ENCODE peak calls at places on chromosomes 6 and 20, in seven cellular contexts. W, C, S, N, I, D and E are unnamed samples.
A peak's percentile ranks its signal among the peaks of the same experiment; 100 is the strongest.

GRCh38 chr20:2806351-2806701 is 5.9 kb upstream of the CPXM1 start:
- DNase-seq in W (no peak), N (no peak), I (no peak), D (no peak), S (no peak), C (no peak), E (no peak)

GRCh38 chr20:57619053-57619831 is 984 bp downstream of the ZBP1 start:
- DNase-seq in C (peak; percentile 84), I (no peak), S (peak; percentile 96), D (peak; percentile 60), N (no peak), W (peak; percentile 26), E (no peak)

GRCh38 chr6:157823523-157824370 is 701 bp downstream of the SNX9 start:
- DNase-seq in D (peak; percentile 65), S (peak; percentile 88), I (peak; percentile 92), C (peak; percentile 35), N (peak; percentile 62), W (peak; percentile 66), E (peak; percentile 60)

GRCh38 chr6:81909981-81910910 is 157.8 kb upstream of the TENT5A start:
- DNase-seq in I (no peak), C (no peak), N (no peak), S (no peak), D (no peak), W (no peak), E (no peak)

GRCh38 chr6:22248513-22249308 is 48.1 kb downstream of the PRL start:
- DNase-seq in W (no peak), D (no peak), C (no peak), S (no peak), N (no peak), I (peak; percentile 28), E (no peak)

GRCh38 chr6:87200469-87201174 is 45.3 kb downstream of the ZNF292 start:
- DNase-seq in I (no peak), N (no peak), D (no peak), S (no peak), C (no peak), W (no peak), E (no peak)

GRCh38 chr6:30037182-30037788 is 23.8 kb upstream of the POLR1H start:
- DNase-seq in C (no peak), W (no peak), D (no peak), N (no peak), I (peak; percentile 13), S (no peak), E (no peak)

GRCh38 chr6:154683756-154684523 is 49.3 kb upstream of the SCAF8 start:
- DNase-seq in I (peak; percentile 78), N (no peak), W (no peak), S (no peak), D (no peak), C (no peak), E (no peak)

GRCh38 chr6:119467478-119468081 is 118.0 kb upstream of the MAN1A1 start:
- DNase-seq in C (no peak), D (no peak), W (no peak), I (no peak), N (no peak), S (no peak), E (no peak)

GRCh38 chr6:92559002-92559401 is 860.4 kb downstream of the EPHA7 start:
- DNase-seq in D (no peak), I (no peak), C (no peak), N (no peak), S (no peak), W (no peak), E (no peak)

GRCh38 chr20:23231561-23232218 is 118.9 kb upstream of the NXT1 start:
- DNase-seq in D (no peak), N (no peak), C (no peak), I (peak; percentile 27), S (no peak), W (peak; percentile 30), E (no peak)

GRCh38 chr20:20505554-20505953 is 137.7 kb downstream of the INSM1 start:
- DNase-seq in I (no peak), C (no peak), W (no peak), D (no peak), N (no peak), S (no peak), E (no peak)

GRCh38 chr20:5146302-5146653 is 19.5 kb downstream of the CDS2 start:
- DNase-seq in I (no peak), S (no peak), D (no peak), C (no peak), W (no peak), N (no peak), E (no peak)

GRCh38 chr6:117265425-117266266 is at the start of gene VGLL2:
- DNase-seq in N (no peak), C (no peak), W (peak; percentile 79), I (peak; percentile 12), S (peak; percentile 71), D (no peak), E (no peak)

GRCh38 chr6:109690373-109690739 is 646 bp downstream of the AK9 start:
- DNase-seq in D (peak; percentile 76), W (peak; percentile 88), C (peak; percentile 86), I (no peak), S (peak; percentile 94), N (no peak), E (no peak)

GRCh38 chr20:34948030-34948429 is 7.6 kb downstream of the GSS start:
- DNase-seq in D (no peak), W (no peak), C (no peak), I (no peak), S (no peak), N (no peak), E (no peak)

GRCh38 chr20:37627060-37627766 is 66.6 kb upstream of the CTNNBL1 start:
- DNase-seq in C (no peak), I (peak; percentile 52), N (peak; percentile 8), S (no peak), W (peak; percentile 77), D (no peak), E (no peak)

GRCh38 chr6:135748189-135748588 is 103.3 kb upstream of the PDE7B start:
- DNase-seq in D (no peak), C (no peak), I (no peak), W (no peak), N (no peak), S (no peak), E (no peak)

GRCh38 chr20:53948383-53949318 is 121.7 kb downstream of the BCAS1 start:
- DNase-seq in I (no peak), W (peak; percentile 31), S (no peak), C (no peak), D (no peak), N (no peak), E (no peak)

DNA sequence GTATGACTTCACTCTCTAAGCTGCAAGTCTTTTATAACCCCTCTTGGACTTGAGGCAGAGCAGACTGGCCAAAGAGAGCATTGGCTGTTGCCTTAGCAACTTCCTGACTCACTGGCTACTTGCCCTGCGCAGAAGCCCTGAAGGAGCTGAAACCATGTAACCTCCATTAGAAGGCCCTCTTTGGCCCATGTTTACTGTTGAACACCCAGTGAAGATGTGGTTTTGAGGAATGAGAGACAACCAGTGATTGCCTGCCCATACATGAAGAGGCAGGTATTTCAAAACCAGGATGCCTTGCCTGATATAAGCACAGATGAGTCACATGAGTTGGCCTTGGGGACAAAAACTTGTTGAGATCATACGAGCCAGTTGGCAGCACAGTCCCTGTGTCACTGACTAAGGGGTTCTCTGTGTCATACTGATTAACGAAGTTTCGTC is 182.5 kb downstream of the EDN1 start:
- DNase-seq in D (no peak), N (no peak), C (peak; percentile 61), S (no peak), W (no peak), I (no peak), E (no peak)
- H3K27ac ChIP-seq in D (no peak overlapping the region), N (no peak overlapping the region), C (no peak overlapping the region), S (no peak overlapping the region), W (no peak overlapping the region), I (no peak overlapping the region), E (no peak overlapping the region)

DNA sequence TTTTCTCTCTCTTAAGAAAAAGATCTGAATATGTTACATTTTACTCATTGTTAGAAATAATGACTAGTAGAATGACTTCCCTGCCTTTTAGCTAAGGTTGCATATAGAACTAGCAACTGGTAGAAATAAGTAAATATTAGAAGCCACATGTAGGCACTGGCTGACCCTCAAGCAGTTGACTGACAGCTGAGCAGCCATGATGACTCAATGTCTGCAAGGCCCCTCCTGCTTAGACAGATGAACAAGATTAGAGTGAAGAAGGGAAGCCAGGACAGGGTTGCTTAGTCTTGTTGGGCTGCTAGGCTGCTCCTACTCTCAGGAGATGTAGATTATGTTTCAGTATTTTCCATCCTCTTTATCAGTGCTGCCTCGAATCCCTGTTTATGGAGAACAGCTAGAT is 6.5 kb downstream of the MEP1A start:
- DNase-seq in I (no peak), D (no peak), S (no peak), W (no peak), C (no peak), N (no peak), E (no peak)
- TF ChIP-seq POLR2AphosphoS5 in I (no peak), D (no peak), S (no peak), W (no peak), C (no peak), N (no peak), E (no peak)

GRCh38 chr6:100455230-100456124 is 9.2 kb downstream of the SIM1 start:
- DNase-seq in S (no peak), I (no peak), W (peak; percentile 69), N (no peak), D (no peak), C (no peak), E (no peak)
- H3K9me3 ChIP-seq in S (no peaks in the 10 kb centered on the region), I (no peaks in the 10 kb centered on the region), W (no peaks in the 10 kb centered on the region), N (no peaks in the 10 kb centered on the region), D (no peaks in the 10 kb centered on the region), C (no peaks in the 10 kb centered on the region), E (no peaks in the 10 kb centered on the region)

GRCh38 chr6:159976844-159977241 is 8.0 kb downstream of the IGF2R start:
- DNase-seq in S (no peak), W (no peak), I (no peak), N (no peak), C (no peak), D (no peak), E (no peak)

GRCh38 chr6:159974932-159975331 is 6.0 kb downstream of the IGF2R start:
- DNase-seq in W (no peak), C (no peak), N (no peak), I (no peak), D (no peak), S (peak; percentile 56), E (no peak)

GRCh38 chr6:159979136-159979874 is 10.4 kb downstream of the IGF2R start:
- DNase-seq in N (no peak), W (no peak), C (peak; percentile 82), S (peak; percentile 78), I (peak; percentile 46), D (peak; percentile 37), E (no peak)

GRCh38 chr6:159978291-159979135 is 9.6 kb downstream of the IGF2R start:
- DNase-seq in C (peak; percentile 47), D (no peak), I (no peak), N (no peak), W (no peak), S (no peak), E (no peak)

GRCh38 chr6:159977242-159978214 is 8.6 kb downstream of the IGF2R start:
- DNase-seq in I (no peak), S (no peak), C (peak; percentile 61), D (no peak), W (no peak), N (no peak), E (no peak)
- H3K27ac ChIP-seq in I (no peak overlapping the region), S (peak overlapping the region; percentile 85), C (peak overlapping the region; percentile 40), D (peak overlapping the region; percentile 14), W (no peak overlapping the region), N (no peak overlapping the region), E (peak overlapping the region; percentile 83)